ENCODE peak calls at places on chromosomes 2 and 18, in nine cellular contexts. B is activated CD4-positive, alpha-beta T cell treated with anti-CD3 and anti-CD28 coated beads, Interleukin-2, amount 10 ng/mL, durations not matched to agents 7 days and 5 days; Q is astrocyte of the spinal cord; S is astrocyte; P is CD8-positive, alpha-beta T cell; I is pancreas; T is SK-N-DZ; R is activated T-cell treated with anti-CD3 and anti-CD28 coated beads, Interleukin-2, amount 50 U/mL, for 1 hour; M is left cardiac atrium. D is an unnamed sample.

GRCh38 chr18:59470627-59471121 is 111.6 kb upstream of the LMAN1 start:
- DNase-seq in S (no peak), I (no peak), P (no peak), R (no peak), B (no peak), Q (no peak), M (peak), T (peak), D (no peak)

GRCh38 chr2:181585732-181586131 is 71.2 kb downstream of the CERKL start:
- DNase-seq in P (no peak), T (peak), Q (no peak), S (no peak), I (no peak), B (no peak), R (no peak), M (no peak), D (no peak)

GRCh38 chr2:228263156-228263555 is 81.7 kb upstream of the SPHKAP start:
- DNase-seq in Q (no peak), R (no peak), S (no peak), M (no peak), B (no peak), P (no peak), I (no peak), T (no peak), D (no peak)

GRCh38 chr2:234880551-234881211 is 71.1 kb upstream of the SH3BP4 start:
- DNase-seq in T (no peak), S (peak), I (no peak), B (no peak), M (no peak), R (no peak), Q (peak), P (no peak), D (no peak)

GRCh38 chr2:168915433-168916328 is 14.6 kb downstream of the G6PC2 start:
- DNase-seq in B (no peak), P (no peak), I (no peak), M (no peak), S (no peak), Q (no peak), R (no peak), T (no peak), D (no peak)

GRCh38 chr2:127105656-127106456 is 1.1 kb downstream of the BIN1 start:
- DNase-seq in I (peak), P (no peak), M (no peak), T (peak), S (peak), B (no peak), R (peak), Q (peak), D (no peak)

GRCh38 chr2:203804070-203804469 is 63.5 kb upstream of the CTLA4 start:
- DNase-seq in S (peak), T (no peak), R (peak), P (peak), M (no peak), Q (peak), B (peak), I (no peak), D (no peak)

GRCh38 chr2:71826299-71826698 is 321.4 kb downstream of the CYP26B1 start:
- DNase-seq in P (no peak), R (no peak), M (no peak), S (no peak), Q (no peak), B (no peak), I (no peak), T (no peak), D (no peak)

GRCh38 chr2:11703700-11704099 is 33.7 kb upstream of the NTSR2 start:
- DNase-seq in B (no peak), T (no peak), R (no peak), I (no peak), M (no peak), S (peak), Q (peak), P (no peak), D (no peak)

GRCh38 chr2:150417278-150417677 is 70.2 kb downstream of the RND3 start:
- DNase-seq in M (no peak), I (no peak), S (no peak), P (no peak), Q (no peak), T (no peak), R (no peak), B (no peak), D (no peak)

GRCh38 chr18:49843131-49843530 is 29.8 kb upstream of the ACAA2 start:
- DNase-seq in P (no peak), R (no peak), S (no peak), B (no peak), M (no peak), T (no peak), Q (no peak), I (no peak), D (no peak)

GRCh38 chr2:85148190-85148589 is 15.0 kb downstream of the TCF7L1 start:
- DNase-seq in M (no peak), P (no peak), I (no peak), R (no peak), B (no peak), S (no peak), T (no peak), Q (no peak), D (no peak)

GRCh38 chr2:29723255-29724001 is 198.0 kb downstream of the ALK start:
- DNase-seq in P (no peak), B (no peak), I (no peak), Q (no peak), T (no peak), R (no peak), S (no peak), M (no peak), D (no peak)

GRCh38 chr18:8812631-8813030 is 107.3 kb downstream of the MTCL1 start:
- DNase-seq in M (no peak), T (no peak), R (no peak), S (peak), Q (peak), I (no peak), P (no peak), B (no peak), D (no peak)

D was measured in CMK.